ENCODE peak calls at places on chromosomes 16 and 17, in seven cellular contexts. V, W, T, L, Q, K and E are unnamed samples.

GRCh38 chr17:55167024-55167721 is 97.6 kb upstream of the HLF start:
- ATAC-seq in V (no peak), W (no peak), T (no peak), L (no peak), Q (no peak), K (no peak), E (peak)

GRCh38 chr16:76653390-76654026 is 376.3 kb downstream of the CNTNAP4 start:
- ATAC-seq in V (no peak), W (no peak), T (no peak), L (peak), Q (no peak), K (no peak), E (peak)

GRCh38 chr16:85514601-85515318 is 98.4 kb upstream of the GSE1 start:
- ATAC-seq in V (peak), W (peak), T (peak), L (peak), Q (no peak), K (no peak), E (peak)

GRCh38 chr16:22323173-22323997 is 26.2 kb downstream of the POLR3E start:
- ATAC-seq in V (no peak), W (no peak), T (no peak), L (no peak), Q (no peak), K (no peak), E (no peak)

GRCh38 chr16:57373117-57373947 is 1.0 kb downstream of the CX3CL1 start:
- ATAC-seq in V (no peak), W (no peak), T (peak), L (no peak), Q (no peak), K (no peak), E (peak)

GRCh38 chr16:74469946-74470478 is 48.7 kb upstream of the CLEC18B start:
- ATAC-seq in V (no peak), W (no peak), T (no peak), L (no peak), Q (no peak), K (no peak), E (no peak)

GRCh38 chr17:3770471-3770870 is 30.5 kb downstream of the ITGAE start:
- ATAC-seq in V (no peak), W (no peak), T (no peak), L (no peak), Q (peak), K (peak), E (no peak)

GRCh38 chr16:13436641-13437423 is 483.1 kb upstream of the ERCC4 start:
- ATAC-seq in V (no peak), W (no peak), T (no peak), L (no peak), Q (no peak), K (no peak), E (no peak)

GRCh38 chr17:80220709-80221215 is 535 bp downstream of the SLC26A11 start:
- ATAC-seq in V (peak), W (peak), T (peak), L (peak), Q (no peak), K (no peak), E (peak)

GRCh38 chr17:77802333-77802615 is 156.2 kb upstream of the TNRC6C start:
- ATAC-seq in V (peak), W (no peak), T (no peak), L (no peak), Q (no peak), K (no peak), E (peak)

GRCh38 chr17:73308017-73308823 is 3.6 kb downstream of the CDC42EP4 start:
- ATAC-seq in V (peak), W (peak), T (peak), L (no peak), Q (no peak), K (no peak), E (peak)